ENCODE peak calls at places on chromosomes 12 and 14, in nine cellular contexts. One of them, this sample, is unnamed.

GRCh38 chr12:93166891-93167307 is 210.8 kb upstream of the NUDT4 start:
- DNase-seq in occipital lobe: no peak
- DNase-seq in stimulated activated CD4-positive, alpha-beta T cell treated with anti-CD3 and anti-CD28 coated beads, Interleukin-1b, Interleukin-23, amount 100 ng/mL, for 48 hours: no peak
- DNase-seq in posterior cingulate gyrus: no peak
- DNase-seq in colonic mucosa: no peak
- DNase-seq in choroid plexus epithelial cell: no peak
- DNase-seq in nucleus accumbens: no peak
- DNase-seq in MG63: no peak
- DNase-seq in left ventricle myocardium superior: no peak
- DNase-seq in this sample: no peak

GRCh38 chr12:125330645-125331341 is 265.6 kb downstream of the AACS start:
- DNase-seq in nucleus accumbens: peak
- DNase-seq in choroid plexus epithelial cell: peak
- DNase-seq in left ventricle myocardium superior: peak
- DNase-seq in posterior cingulate gyrus: peak
- DNase-seq in MG63: peak
- DNase-seq in stimulated activated CD4-positive, alpha-beta T cell treated with anti-CD3 and anti-CD28 coated beads, Interleukin-1b, Interleukin-23, amount 100 ng/mL, for 48 hours: peak
- DNase-seq in occipital lobe: peak
- DNase-seq in colonic mucosa: peak
- DNase-seq in this sample: peak

GRCh38 chr12:28017873-28018255 is 45.3 kb upstream of the PTHLH start:
- DNase-seq in choroid plexus epithelial cell: no peak
- DNase-seq in nucleus accumbens: no peak
- DNase-seq in stimulated activated CD4-positive, alpha-beta T cell treated with anti-CD3 and anti-CD28 coated beads, Interleukin-1b, Interleukin-23, amount 100 ng/mL, for 48 hours: no peak
- DNase-seq in MG63: no peak
- DNase-seq in posterior cingulate gyrus: no peak
- DNase-seq in left ventricle myocardium superior: no peak
- DNase-seq in occipital lobe: no peak
- DNase-seq in colonic mucosa: no peak
- DNase-seq in this sample: no peak

GRCh38 chr12:1916396-1917171 is 1.9 kb downstream of the CACNA2D4 start:
- DNase-seq in choroid plexus epithelial cell: peak
- DNase-seq in stimulated activated CD4-positive, alpha-beta T cell treated with anti-CD3 and anti-CD28 coated beads, Interleukin-1b, Interleukin-23, amount 100 ng/mL, for 48 hours: no peak
- DNase-seq in occipital lobe: no peak
- DNase-seq in MG63: no peak
- DNase-seq in nucleus accumbens: no peak
- DNase-seq in colonic mucosa: peak
- DNase-seq in posterior cingulate gyrus: no peak
- DNase-seq in left ventricle myocardium superior: peak
- DNase-seq in this sample: no peak

GRCh38 chr14:57388072-57388471 is 2.3 kb upstream of the NAA30 start:
- DNase-seq in stimulated activated CD4-positive, alpha-beta T cell treated with anti-CD3 and anti-CD28 coated beads, Interleukin-1b, Interleukin-23, amount 100 ng/mL, for 48 hours: no peak
- DNase-seq in posterior cingulate gyrus: no peak
- DNase-seq in choroid plexus epithelial cell: no peak
- DNase-seq in colonic mucosa: no peak
- DNase-seq in MG63: no peak
- DNase-seq in nucleus accumbens: no peak
- DNase-seq in left ventricle myocardium superior: no peak
- DNase-seq in occipital lobe: no peak
- DNase-seq in this sample: no peak

GRCh38 chr14:61364243-61364642 is 42.9 kb downstream of the PRKCH start:
- DNase-seq in MG63: no peak
- DNase-seq in posterior cingulate gyrus: no peak
- DNase-seq in stimulated activated CD4-positive, alpha-beta T cell treated with anti-CD3 and anti-CD28 coated beads, Interleukin-1b, Interleukin-23, amount 100 ng/mL, for 48 hours: no peak
- DNase-seq in colonic mucosa: no peak
- DNase-seq in occipital lobe: no peak
- DNase-seq in left ventricle myocardium superior: no peak
- DNase-seq in nucleus accumbens: no peak
- DNase-seq in choroid plexus epithelial cell: no peak
- DNase-seq in this sample: no peak

GRCh38 chr12:5520831-5521230 is 88.9 kb downstream of the NTF3 start:
- DNase-seq in posterior cingulate gyrus: no peak
- DNase-seq in nucleus accumbens: no peak
- DNase-seq in occipital lobe: no peak
- DNase-seq in colonic mucosa: no peak
- DNase-seq in stimulated activated CD4-positive, alpha-beta T cell treated with anti-CD3 and anti-CD28 coated beads, Interleukin-1b, Interleukin-23, amount 100 ng/mL, for 48 hours: no peak
- DNase-seq in MG63: no peak
- DNase-seq in choroid plexus epithelial cell: no peak
- DNase-seq in left ventricle myocardium superior: no peak
- DNase-seq in this sample: no peak

GRCh38 chr14:44847910-44848309 is 113.8 kb downstream of the KLHL28 start:
- DNase-seq in choroid plexus epithelial cell: peak
- DNase-seq in colonic mucosa: no peak
- DNase-seq in MG63: no peak
- DNase-seq in left ventricle myocardium superior: no peak
- DNase-seq in stimulated activated CD4-positive, alpha-beta T cell treated with anti-CD3 and anti-CD28 coated beads, Interleukin-1b, Interleukin-23, amount 100 ng/mL, for 48 hours: no peak
- DNase-seq in occipital lobe: no peak
- DNase-seq in nucleus accumbens: no peak
- DNase-seq in posterior cingulate gyrus: no peak
- DNase-seq in this sample: no peak

This sample was measured in natural killer cell.